ENCODE peak calls at places on chromosomes 7 and 10, in four cellular contexts. One of them, this sample, is unnamed.

GRCh38 chr7:56105508-56105907 is 768 bp downstream of the CHCHD2 start:
- DNase-seq in body of pancreas: peak
- DNase-seq in epithelial cell of esophagus: peak
- DNase-seq in GM10248: no peak
- DNase-seq in this sample: peak

GRCh38 chr10:131198401-131198800 is 113.1 kb downstream of the TCERG1L start:
- DNase-seq in epithelial cell of esophagus: no peak
- DNase-seq in body of pancreas: no peak
- DNase-seq in GM10248: no peak
- DNase-seq in this sample: no peak

GRCh38 chr10:72954596-72955569 is at the start of gene PLA2G12B:
- DNase-seq in epithelial cell of esophagus: no peak
- DNase-seq in GM10248: no peak
- DNase-seq in body of pancreas: no peak
- DNase-seq in this sample: no peak

GRCh38 chr7:97126483-97127171 is 9.1 kb downstream of the SDHAF3 start:
- DNase-seq in epithelial cell of esophagus: peak
- DNase-seq in GM10248: no peak
- DNase-seq in body of pancreas: no peak
- DNase-seq in this sample: no peak

GRCh38 chr10:124525751-124526600 is 64.4 kb downstream of the LHPP start:
- DNase-seq in body of pancreas: no peak
- DNase-seq in epithelial cell of esophagus: no peak
- DNase-seq in GM10248: no peak
- DNase-seq in this sample: no peak

GRCh38 chr10:46171661-46172060 is 115.1 kb upstream of the ANTXRL start:
- DNase-seq in body of pancreas: no peak
- DNase-seq in GM10248: no peak
- DNase-seq in epithelial cell of esophagus: no peak
- DNase-seq in this sample: no peak

GRCh38 chr7:13457790-13458189 is 531.7 kb downstream of the ETV1 start:
- DNase-seq in GM10248: no peak
- DNase-seq in body of pancreas: no peak
- DNase-seq in epithelial cell of esophagus: no peak
- DNase-seq in this sample: no peak

GRCh38 chr10:73800560-73801252 is 10.7 kb downstream of the NDST2 start:
- DNase-seq in body of pancreas: no peak
- DNase-seq in GM10248: no peak
- DNase-seq in epithelial cell of esophagus: no peak
- DNase-seq in this sample: no peak

GRCh38 chr7:114825423-114825951 is 96.4 kb upstream of the MDFIC start:
- DNase-seq in GM10248: no peak
- DNase-seq in epithelial cell of esophagus: no peak
- DNase-seq in body of pancreas: no peak
- DNase-seq in this sample: no peak

GRCh38 chr7:118153551-118154177 is 30.3 kb upstream of the LSM8 start:
- DNase-seq in epithelial cell of esophagus: peak
- DNase-seq in GM10248: peak
- DNase-seq in body of pancreas: peak
- DNase-seq in this sample: peak

GRCh38 chr7:3399858-3400257 is 98.8 kb downstream of the SDK1 start:
- DNase-seq in epithelial cell of esophagus: peak
- DNase-seq in body of pancreas: no peak
- DNase-seq in GM10248: no peak
- DNase-seq in this sample: peak

GRCh38 chr10:42987121-42987541 is 89.7 kb upstream of the RET start:
- DNase-seq in GM10248: no peak
- DNase-seq in epithelial cell of esophagus: no peak
- DNase-seq in body of pancreas: peak
- DNase-seq in this sample: no peak

GRCh38 chr7:77991656-77992055 is 193.1 kb downstream of the PHTF2 start:
- DNase-seq in GM10248: no peak
- DNase-seq in epithelial cell of esophagus: no peak
- DNase-seq in body of pancreas: no peak
- DNase-seq in this sample: no peak

GRCh38 chr7:77989981-77990566 is 191.5 kb downstream of the PHTF2 start:
- DNase-seq in body of pancreas: peak
- DNase-seq in epithelial cell of esophagus: peak
- DNase-seq in GM10248: no peak
- DNase-seq in this sample: peak

GRCh38 chr7:77993823-77994222 is 195.2 kb downstream of the PHTF2 start:
- DNase-seq in GM10248: no peak
- DNase-seq in epithelial cell of esophagus: no peak
- DNase-seq in body of pancreas: no peak
- DNase-seq in this sample: no peak

DNA sequence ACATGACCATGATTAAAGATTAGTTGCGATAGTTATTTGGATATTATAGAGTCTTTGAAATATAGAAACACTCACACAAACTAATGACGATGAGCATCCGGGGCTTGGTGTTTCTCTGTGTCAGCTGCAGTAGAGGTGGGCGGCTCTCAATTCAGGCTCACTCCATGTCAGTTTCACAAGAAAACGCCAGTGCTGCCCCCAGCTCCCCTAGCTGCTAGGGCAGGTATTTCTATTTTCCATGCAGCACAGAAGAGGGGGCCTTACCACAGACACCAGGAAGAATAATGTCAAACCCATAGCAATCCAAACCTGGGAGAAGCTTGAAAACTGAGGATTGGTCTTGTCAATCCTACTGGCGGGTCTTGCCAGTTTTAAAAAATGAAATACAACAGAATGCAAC is 197.1 kb downstream of the PHTF2 start:
- DNase-seq in body of pancreas: no peak
- DNase-seq in epithelial cell of esophagus: no peak
- DNase-seq in GM10248: no peak
- DNase-seq in this sample: no peak
- TF ChIP-seq CTCF in body of pancreas: no peak
- TF ChIP-seq CTCF in epithelial cell of esophagus: peak
- TF ChIP-seq CTCF in GM10248: no peak
- TF ChIP-seq CTCF in this sample: no peak

GRCh38 chr10:83165164-83165563 is 974.1 kb upstream of the GHITM start:
- DNase-seq in epithelial cell of esophagus: no peak
- DNase-seq in GM10248: no peak
- DNase-seq in body of pancreas: peak
- DNase-seq in this sample: no peak

GRCh38 chr10:83164134-83164533 is 975.2 kb upstream of the GHITM start:
- DNase-seq in body of pancreas: no peak
- DNase-seq in epithelial cell of esophagus: no peak
- DNase-seq in GM10248: no peak
- DNase-seq in this sample: no peak

GRCh38 chr10:83167081-83167480 is 972.2 kb upstream of the GHITM start:
- DNase-seq in GM10248: no peak
- DNase-seq in epithelial cell of esophagus: no peak
- DNase-seq in body of pancreas: no peak
- DNase-seq in this sample: no peak

GRCh38 chr10:83166344-83166743 is 973.0 kb upstream of the GHITM start:
- DNase-seq in epithelial cell of esophagus: peak
- DNase-seq in body of pancreas: peak
- DNase-seq in GM10248: no peak
- DNase-seq in this sample: no peak
- TF ChIP-seq CTCF in epithelial cell of esophagus: peak
- TF ChIP-seq CTCF in body of pancreas: no peak
- TF ChIP-seq CTCF in GM10248: no peak
- TF ChIP-seq CTCF in this sample: no peak

DNA sequence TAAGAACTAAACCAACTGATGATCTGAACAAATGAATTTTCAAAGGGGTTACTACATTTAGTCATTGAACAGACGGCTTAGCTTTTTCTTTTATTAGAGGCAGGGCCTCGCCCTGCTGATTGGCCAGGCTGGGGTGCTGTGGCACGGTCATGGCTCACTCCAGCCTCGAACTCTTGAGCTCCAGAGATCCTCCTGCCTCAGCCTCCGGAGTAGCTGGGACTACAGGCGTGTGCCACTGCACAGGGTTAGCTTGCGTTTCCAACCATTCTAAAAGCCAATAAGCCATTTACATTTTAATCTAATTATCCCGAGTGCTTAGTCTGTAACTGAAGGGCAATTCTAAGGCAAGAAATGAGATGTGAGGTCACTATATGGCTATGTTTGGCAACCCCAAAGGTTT is 1.7 kb upstream of the CDK13 start:
- DNase-seq in epithelial cell of esophagus: no peak
- DNase-seq in body of pancreas: no peak
- DNase-seq in GM10248: peak
- DNase-seq in this sample: no peak
- TF ChIP-seq CTCF in epithelial cell of esophagus: no peak
- TF ChIP-seq CTCF in body of pancreas: no peak
- TF ChIP-seq CTCF in GM10248: no peak
- TF ChIP-seq CTCF in this sample: no peak

DNA sequence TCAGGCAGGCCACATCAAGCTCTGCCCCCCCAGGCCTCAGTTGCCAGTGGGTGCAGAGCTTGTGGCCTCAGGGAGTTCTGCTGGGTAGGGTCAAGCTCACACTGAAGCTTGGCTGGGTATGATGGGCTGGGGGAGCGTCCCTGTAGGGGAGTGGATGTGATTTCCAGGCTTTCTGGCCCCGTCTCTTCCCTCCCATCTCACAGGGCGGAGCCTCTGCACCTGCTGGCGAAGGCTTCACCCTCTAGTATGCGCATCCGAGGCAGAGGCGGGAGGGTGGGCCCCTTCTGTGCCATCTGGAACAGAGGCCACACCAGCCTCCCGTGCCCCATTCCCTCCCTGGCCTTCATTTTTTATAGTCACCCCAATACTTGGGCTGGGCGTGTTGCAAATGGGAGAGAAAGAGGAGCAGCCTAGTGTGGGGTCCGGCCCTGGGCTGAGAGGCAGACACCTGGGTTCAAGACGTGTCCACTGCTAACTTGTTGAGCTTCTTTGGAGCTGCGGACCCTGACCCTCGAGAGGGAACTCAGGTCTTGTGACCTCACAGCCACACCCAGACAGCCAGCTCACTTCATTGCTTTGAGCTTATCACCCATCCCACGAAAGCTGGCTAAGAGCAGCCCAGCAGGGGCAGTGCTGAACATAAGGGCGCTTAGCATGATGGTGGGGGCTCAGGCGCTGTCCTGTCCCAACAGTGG is 2.3 kb downstream of the AQP1 start:
- DNase-seq in GM10248: no peak
- DNase-seq in epithelial cell of esophagus: no peak
- DNase-seq in body of pancreas: no peak
- DNase-seq in this sample: no peak
- TF ChIP-seq CTCF in GM10248: no peak
- TF ChIP-seq CTCF in epithelial cell of esophagus: no peak
- TF ChIP-seq CTCF in body of pancreas: no peak
- TF ChIP-seq CTCF in this sample: no peak

GRCh38 chr10:67520924-67521520 is 175.0 kb downstream of the CTNNA3 start:
- DNase-seq in GM10248: peak
- DNase-seq in epithelial cell of esophagus: peak
- DNase-seq in body of pancreas: peak
- DNase-seq in this sample: peak
- TF ChIP-seq CTCF in GM10248: peak
- TF ChIP-seq CTCF in epithelial cell of esophagus: peak
- TF ChIP-seq CTCF in body of pancreas: peak
- TF ChIP-seq CTCF in this sample: peak

DNA sequence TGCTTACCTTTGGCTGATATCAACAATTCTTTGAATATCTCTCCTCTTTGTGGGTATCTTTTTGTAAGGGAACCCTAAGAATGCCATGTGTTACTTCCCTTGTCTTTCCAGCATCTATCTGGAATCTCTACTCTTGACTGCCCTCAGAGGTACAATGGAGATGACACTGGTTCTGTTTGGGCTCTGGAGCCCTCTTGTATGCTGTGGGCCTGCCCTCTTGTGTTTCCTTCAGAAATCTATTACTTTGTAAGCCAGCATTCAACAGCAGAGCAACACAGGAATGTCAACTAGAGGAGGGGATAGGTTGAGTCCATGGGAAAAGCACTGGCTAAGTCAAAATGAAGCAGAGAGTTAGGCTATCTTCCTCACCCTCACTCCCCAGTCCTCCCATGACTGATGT is 142.3 kb downstream of the XPNPEP1 start:
- DNase-seq in body of pancreas: no peak
- DNase-seq in epithelial cell of esophagus: no peak
- DNase-seq in GM10248: no peak
- DNase-seq in this sample: no peak
- TF ChIP-seq CTCF in body of pancreas: no peak
- TF ChIP-seq CTCF in epithelial cell of esophagus: no peak
- TF ChIP-seq CTCF in GM10248: no peak
- TF ChIP-seq CTCF in this sample: no peak

This sample was measured in MCF 10A.